ENCODE peak calls at places on chromosome 18, in eight cellular contexts. N, B, A, W, T, M, S and C are unnamed samples.

GRCh38 chr18:34965511-34965910 is 75.7 kb upstream of the MAPRE2 start:
- DNase-seq in S (no peak), W (no peak), A (no peak), M (no peak), N (no peak), B (no peak), T (no peak), C (no peak)

GRCh38 chr18:24987933-24988840 is 363.8 kb downstream of the ZNF521 start:
- DNase-seq in N (no peak), W (no peak), T (no peak), M (no peak), A (no peak), B (no peak), S (no peak), C (no peak)

GRCh38 chr18:73986711-73987110 is 160.9 kb downstream of the FBXO15 start:
- DNase-seq in N (no peak), S (no peak), W (no peak), A (no peak), M (peak), B (no peak), T (no peak), C (no peak)

GRCh38 chr18:77897606-77898005 is 648.0 kb downstream of the GALR1 start:
- DNase-seq in W (no peak), N (no peak), B (no peak), M (no peak), T (no peak), A (no peak), S (no peak), C (no peak)

GRCh38 chr18:79117380-79117779 is 48.2 kb downstream of the ATP9B start:
- DNase-seq in T (no peak), A (no peak), S (no peak), N (no peak), M (no peak), B (no peak), W (no peak), C (no peak)

GRCh38 chr18:3970929-3971328 is 484.2 kb downstream of the DLGAP1 start:
- DNase-seq in A (no peak), B (peak), M (no peak), N (no peak), S (no peak), T (no peak), W (no peak), C (no peak)

GRCh38 chr18:44725300-44726096 is 44.8 kb downstream of the SETBP1 start:
- DNase-seq in B (no peak), W (no peak), N (peak), S (peak), A (peak), M (no peak), T (no peak), C (no peak)

GRCh38 chr18:36379426-36379984 is 82.0 kb downstream of the FHOD3 start:
- DNase-seq in T (no peak), B (no peak), A (no peak), S (no peak), W (no peak), M (no peak), N (no peak), C (no peak)

GRCh38 chr18:27419646-27420045 is 234.5 kb upstream of the CHST9 start:
- DNase-seq in B (no peak), W (no peak), S (no peak), T (no peak), M (no peak), A (no peak), N (no peak), C (no peak)